ENCODE peak calls at places on chromosomes 5 and 9, in eight cellular contexts. U, P, G, Y, Q, C, J and A are unnamed samples.

GRCh38 chr5:88117546-88117945 is 151.1 kb downstream of the TMEM161B start:
- DNase-seq in U (no peak), P (no peak), G (no peak), Y (no peak), Q (no peak), C (no peak), J (no peak), A (no peak)

GRCh38 chr9:79264511-79265448 is 307.0 kb upstream of the TLE4 start:
- DNase-seq in U (no peak), P (no peak), G (no peak), Y (no peak), Q (no peak), C (no peak), J (no peak), A (no peak)

GRCh38 chr5:38725419-38725865 is 120.4 kb upstream of the OSMR start:
- DNase-seq in U (no peak), P (no peak), G (no peak), Y (no peak), Q (no peak), C (no peak), J (no peak), A (peak; percentile 37)

GRCh38 chr5:75438722-75439121 is 72.7 kb downstream of the CERT1 start:
- DNase-seq in U (no peak), P (no peak), G (no peak), Y (no peak), Q (no peak), C (no peak), J (no peak), A (no peak)

GRCh38 chr9:108580021-108580439 is 275.8 kb downstream of the ACTL7B start:
- DNase-seq in U (no peak), P (no peak), G (peak; percentile 56), Y (peak; percentile 24), Q (no peak), C (no peak), J (no peak), A (no peak)

GRCh38 chr5:141484499-141485304 is at the start of gene PCDHGC4:
- DNase-seq in U (no peak), P (no peak), G (no peak), Y (no peak), Q (no peak), C (no peak), J (peak; percentile 91), A (no peak)

GRCh38 chr9:96741771-96742170 is 36.1 kb downstream of the ZNF510 start:
- DNase-seq in U (no peak), P (no peak), G (no peak), Y (no peak), Q (no peak), C (no peak), J (no peak), A (no peak)

GRCh38 chr5:95872333-95873268 is 50.1 kb upstream of the GLRX start:
- DNase-seq in U (no peak), P (no peak), G (no peak), Y (no peak), Q (no peak), C (no peak), J (no peak), A (no peak)

GRCh38 chr5:16615737-16616535 is 861 bp downstream of the RETREG1 start:
- DNase-seq in U (peak; percentile 27), P (no peak), G (no peak), Y (no peak), Q (no peak), C (no peak), J (peak; percentile 21), A (no peak)

GRCh38 chr9:136538599-136539426 is 7.0 kb downstream of the NOTCH1 start:
- DNase-seq in U (peak; percentile 74), P (no peak), G (no peak), Y (peak; percentile 17), Q (no peak), C (no peak), J (no peak), A (no peak)

GRCh38 chr9:136011703-136012496 is 50.7 kb upstream of the UBAC1 start:
- DNase-seq in U (no peak), P (peak; percentile 88), G (no peak), Y (peak; percentile 75), Q (peak; percentile 48), C (peak; percentile 93), J (peak; percentile 94), A (peak; percentile 89)

GRCh38 chr9:107513464-107514092 is 24.0 kb upstream of the KLF4 start:
- DNase-seq in U (no peak), P (no peak), G (no peak), Y (no peak), Q (no peak), C (no peak), J (no peak), A (no peak)

GRCh38 chr9:75239176-75239575 is 150.9 kb downstream of the OSTF1 start:
- DNase-seq in U (no peak), P (peak; percentile 57), G (no peak), Y (peak; percentile 92), Q (peak; percentile 56), C (no peak), J (no peak), A (no peak)

GRCh38 chr5:151047814-151048425 is 27.5 kb downstream of the GPX3 start:
- DNase-seq in U (peak; percentile 32), P (no peak), G (no peak), Y (peak; percentile 41), Q (no peak), C (peak; percentile 56), J (peak; percentile 67), A (no peak)

GRCh38 chr9:125495137-125496119 is 211.6 kb downstream of the MAPKAP1 start:
- DNase-seq in U (no peak), P (no peak), G (no peak), Y (no peak), Q (no peak), C (no peak), J (no peak), A (no peak)

GRCh38 chr5:167452186-167452585 is 839.3 kb upstream of the WWC1 start:
- DNase-seq in U (no peak), P (no peak), G (no peak), Y (no peak), Q (no peak), C (no peak), J (no peak), A (no peak)

GRCh38 chr9:128098017-128098935 is 29.3 kb downstream of the PTGES2 start:
- DNase-seq in U (peak; percentile 47), P (peak; percentile 95), G (peak; percentile 98), Y (peak; percentile 96), Q (peak; percentile 96), C (peak; percentile 94), J (peak; percentile 9), A (peak; percentile 98)
- H3K4me3 ChIP-seq in U (peak overlapping the region; percentile 17), P (peak overlapping the region; percentile 15), G (peak overlapping the region; percentile 47), Y (peak overlapping the region; percentile 62), Q (peak overlapping the region; percentile 65), C (peak overlapping the region; percentile 49), J (no peak overlapping the region), A (no peak overlapping the region)

GRCh38 chr5:50969207-50970145 is 303.0 kb downstream of the PARP8 start:
- DNase-seq in U (no peak), P (no peak), G (no peak), Y (no peak), Q (no peak), C (no peak), J (peak; percentile 80), A (no peak)

GRCh38 chr5:50967388-50968039 is 301.1 kb downstream of the PARP8 start:
- DNase-seq in U (no peak), P (no peak), G (no peak), Y (no peak), Q (no peak), C (no peak), J (peak; percentile 62), A (no peak)

GRCh38 chr5:50966986-50967385 is 300.5 kb downstream of the PARP8 start:
- DNase-seq in U (no peak), P (no peak), G (no peak), Y (no peak), Q (no peak), C (no peak), J (peak; percentile 26), A (no peak)

GRCh38 chr5:50965621-50966362 is 299.4 kb downstream of the PARP8 start:
- DNase-seq in U (no peak), P (no peak), G (no peak), Y (no peak), Q (no peak), C (no peak), J (peak; percentile 40), A (no peak)

DNA sequence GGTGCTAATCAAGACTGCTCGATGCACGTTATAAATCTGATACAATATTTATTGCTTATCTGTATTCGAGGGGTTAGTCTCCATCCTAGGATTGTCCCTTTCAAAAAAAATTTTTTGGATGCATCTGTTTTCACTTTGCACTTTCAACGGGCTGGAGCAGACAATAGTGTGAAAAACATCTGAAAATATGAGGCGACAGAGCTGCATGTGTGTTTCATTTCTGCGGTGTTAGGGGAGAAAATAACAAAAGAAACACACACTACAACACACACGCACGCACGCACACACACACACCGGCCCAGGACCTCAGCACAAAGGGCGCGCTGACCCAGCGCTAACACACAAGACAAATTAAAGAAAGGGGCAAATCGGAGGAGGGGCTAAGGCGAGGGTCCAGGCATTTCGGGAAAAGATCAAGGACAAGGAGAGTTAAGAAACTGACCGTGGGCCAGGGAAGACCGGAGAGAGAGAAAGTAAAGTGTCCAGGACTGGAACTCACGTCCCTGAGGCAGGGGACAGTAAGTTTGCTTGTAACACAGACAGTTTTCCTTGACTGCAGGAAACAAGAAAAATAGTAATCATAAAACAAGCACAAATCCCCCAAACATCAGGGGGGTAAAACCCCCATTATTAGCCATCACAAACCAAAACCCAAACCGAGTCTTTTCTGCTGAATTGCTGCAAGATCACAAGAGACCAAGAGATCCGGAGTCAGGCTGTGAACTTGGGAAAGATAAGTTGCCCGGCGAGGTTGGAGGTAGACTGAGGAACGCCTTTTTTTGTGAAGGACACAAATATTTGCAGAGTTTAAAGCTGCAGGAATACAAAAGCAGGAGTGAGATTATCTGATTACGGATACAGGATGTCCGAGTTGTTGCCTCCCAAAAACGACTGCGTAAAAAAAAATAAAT is 302.1 kb downstream of the PARP8 start:
- DNase-seq in U (no peak), P (no peak), G (no peak), Y (no peak), Q (no peak), C (no peak), J (peak; percentile 31), A (no peak)
- H3K4me3 ChIP-seq in U (no peak overlapping the region), P (peak overlapping the region; percentile 13), G (peak overlapping the region; percentile 43), Y (no peak overlapping the region), Q (no peak overlapping the region), C (no peak overlapping the region), J (peak overlapping the region; percentile 58), A (peak overlapping the region; percentile 45)

DNA sequence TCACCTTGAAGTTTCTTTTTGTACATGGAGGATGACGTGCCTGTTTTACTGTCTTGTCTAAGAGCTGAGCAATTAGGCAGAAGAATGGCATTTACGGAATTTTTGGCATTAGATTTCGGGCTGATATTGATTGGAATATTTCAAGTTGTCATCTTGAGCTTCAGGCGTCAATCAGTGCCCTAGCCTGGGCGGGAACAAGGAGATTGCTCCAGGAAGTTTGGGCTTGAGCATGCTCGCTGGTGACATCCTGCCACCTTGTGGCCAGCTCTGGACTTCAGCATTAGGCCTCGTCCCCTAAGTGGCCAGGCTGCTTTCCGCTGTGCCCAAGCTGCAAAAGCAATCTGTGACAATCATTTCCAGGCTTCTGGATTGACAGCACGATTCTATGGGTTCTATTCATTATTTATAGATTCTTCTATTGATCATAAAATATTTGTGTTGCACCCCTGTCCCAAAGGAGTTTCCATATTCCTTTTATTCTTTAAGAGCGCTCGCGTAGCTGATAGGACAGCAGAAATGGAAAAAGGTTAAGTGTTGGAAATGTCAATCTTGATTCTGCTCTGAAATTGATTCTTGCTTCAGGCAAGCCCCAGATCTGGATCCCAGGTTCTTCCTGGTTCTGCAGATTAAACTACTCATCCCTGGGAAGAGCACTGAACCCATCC is 79.3 kb downstream of the SLC28A3 start:
- DNase-seq in U (peak; percentile 31), P (peak; percentile 82), G (peak; percentile 60), Y (peak; percentile 85), Q (peak; percentile 66), C (peak; percentile 62), J (peak; percentile 69), A (peak; percentile 93)
- H3K4me3 ChIP-seq in U (no peak overlapping the region), P (peak overlapping the region; percentile 64), G (peak overlapping the region; percentile 21), Y (peak overlapping the region; percentile 16), Q (no peak overlapping the region), C (no peak overlapping the region), J (peak overlapping the region; percentile 33), A (no peak overlapping the region)

GRCh38 chr5:132369012-132369470 is 469 bp upstream of the SLC22A5 start:
- DNase-seq in U (no peak), P (no peak), G (no peak), Y (no peak), Q (no peak), C (no peak), J (no peak), A (no peak)
- H3K4me3 ChIP-seq in U (peak overlapping the region; percentile 72), P (peak overlapping the region; percentile 58), G (peak overlapping the region; percentile 71), Y (peak overlapping the region; percentile 62), Q (peak overlapping the region; percentile 65), C (peak overlapping the region; percentile 77), J (peak overlapping the region; percentile 65), A (peak overlapping the region; percentile 80)